ENCODE peak calls at places on chromosomes 12 and 14, in eight cellular contexts. U, X, S, D, F, M, P and H are unnamed samples.

GRCh38 chr14:93116676-93117200 is 1.0 kb upstream of the ITPK1 start:
- DNase-seq in F (no peak), D (no peak), S (no peak), X (no peak), P (no peak), U (no peak), M (no peak), H (no peak)

GRCh38 chr12:108505121-108505520 is 10.0 kb upstream of the FICD start:
- DNase-seq in P (no peak), X (no peak), F (no peak), U (no peak), S (no peak), M (no peak), D (no peak), H (no peak)

GRCh38 chr12:62767506-62767905 is 167.4 kb downstream of the PPM1H start:
- DNase-seq in F (no peak), P (peak; percentile 61), M (no peak), U (no peak), X (peak; percentile 59), S (no peak), D (no peak), H (no peak)

GRCh38 chr14:65287264-65288131 is 125.0 kb upstream of the FUT8 start:
- DNase-seq in D (no peak), S (peak; percentile 86), X (no peak), U (no peak), F (no peak), P (no peak), M (no peak), H (no peak)

GRCh38 chr12:119631930-119632678 is 35.8 kb upstream of the PRKAB1 start:
- DNase-seq in X (no peak), F (no peak), D (no peak), M (no peak), S (no peak), U (no peak), P (no peak), H (no peak)

GRCh38 chr14:76955575-76956252 is 72.8 kb downstream of the IRF2BPL start:
- DNase-seq in D (no peak), U (no peak), M (no peak), S (peak; percentile 83), F (no peak), X (peak; percentile 75), P (peak; percentile 33), H (no peak)

GRCh38 chr14:61376314-61376713 is 54.9 kb downstream of the PRKCH start:
- DNase-seq in X (no peak), F (no peak), D (no peak), S (no peak), U (no peak), M (no peak), P (no peak), H (no peak)

GRCh38 chr12:62781136-62781880 is 153.6 kb downstream of the PPM1H start:
- DNase-seq in M (no peak), S (no peak), D (no peak), F (no peak), P (no peak), X (no peak), U (no peak), H (no peak)

GRCh38 chr14:99213101-99213500 is 58.9 kb downstream of the BCL11B start:
- DNase-seq in F (no peak), D (no peak), M (no peak), S (peak; percentile 60), U (no peak), P (no peak), X (no peak), H (no peak)

GRCh38 chr12:96751626-96752025 is 155.4 kb upstream of the NEDD1 start:
- DNase-seq in M (no peak), U (no peak), S (no peak), X (no peak), F (no peak), P (no peak), D (no peak), H (no peak)

GRCh38 chr12:57576613-57577160 is 14.3 kb upstream of the PIP4K2C start:
- DNase-seq in F (no peak), X (peak; percentile 23), M (no peak), D (no peak), P (no peak), S (no peak), U (no peak), H (no peak)

GRCh38 chr12:90111646-90112565 is 403.3 kb upstream of the ATP2B1 start:
- DNase-seq in D (no peak), M (no peak), P (no peak), F (no peak), S (no peak), X (no peak), U (no peak), H (no peak)

GRCh38 chr12:85963322-85963721 is 89.2 kb downstream of the NTS start:
- DNase-seq in S (no peak), M (no peak), D (no peak), P (no peak), X (no peak), F (no peak), U (no peak), H (no peak)

GRCh38 chr14:20696776-20697175 is 8.2 kb downstream of the ANG start:
- DNase-seq in U (no peak), X (no peak), P (no peak), M (no peak), D (no peak), S (no peak), F (no peak), H (no peak)

GRCh38 chr12:67910360-67911292 is 78.6 kb upstream of the IFNG-AS1 start:
- DNase-seq in F (no peak), X (peak; percentile 76), D (peak; percentile 69), M (no peak), S (no peak), U (no peak), P (peak; percentile 66), H (no peak)

GRCh38 chr14:68306934-68307758 is 485.7 kb downstream of the ZFP36L1 start:
- DNase-seq in S (no peak), X (no peak), F (peak; percentile 76), P (no peak), U (no peak), M (no peak), D (no peak), H (no peak)

GRCh38 chr12:45794422-45794821 is 64.9 kb downstream of the ARID2 start:
- DNase-seq in S (no peak), P (no peak), U (no peak), X (no peak), F (no peak), M (no peak), D (no peak), H (no peak)

GRCh38 chr14:89399157-89399556 is 17.9 kb downstream of the FOXN3 start:
- DNase-seq in X (no peak), M (no peak), U (no peak), P (no peak), S (no peak), D (no peak), F (no peak), H (no peak)

GRCh38 chr12:30546121-30546520 is 149.5 kb downstream of the IPO8 start:
- DNase-seq in M (peak; percentile 39), S (no peak), X (peak; percentile 40), D (peak; percentile 9), P (no peak), U (no peak), F (peak; percentile 34), H (no peak)

DNA sequence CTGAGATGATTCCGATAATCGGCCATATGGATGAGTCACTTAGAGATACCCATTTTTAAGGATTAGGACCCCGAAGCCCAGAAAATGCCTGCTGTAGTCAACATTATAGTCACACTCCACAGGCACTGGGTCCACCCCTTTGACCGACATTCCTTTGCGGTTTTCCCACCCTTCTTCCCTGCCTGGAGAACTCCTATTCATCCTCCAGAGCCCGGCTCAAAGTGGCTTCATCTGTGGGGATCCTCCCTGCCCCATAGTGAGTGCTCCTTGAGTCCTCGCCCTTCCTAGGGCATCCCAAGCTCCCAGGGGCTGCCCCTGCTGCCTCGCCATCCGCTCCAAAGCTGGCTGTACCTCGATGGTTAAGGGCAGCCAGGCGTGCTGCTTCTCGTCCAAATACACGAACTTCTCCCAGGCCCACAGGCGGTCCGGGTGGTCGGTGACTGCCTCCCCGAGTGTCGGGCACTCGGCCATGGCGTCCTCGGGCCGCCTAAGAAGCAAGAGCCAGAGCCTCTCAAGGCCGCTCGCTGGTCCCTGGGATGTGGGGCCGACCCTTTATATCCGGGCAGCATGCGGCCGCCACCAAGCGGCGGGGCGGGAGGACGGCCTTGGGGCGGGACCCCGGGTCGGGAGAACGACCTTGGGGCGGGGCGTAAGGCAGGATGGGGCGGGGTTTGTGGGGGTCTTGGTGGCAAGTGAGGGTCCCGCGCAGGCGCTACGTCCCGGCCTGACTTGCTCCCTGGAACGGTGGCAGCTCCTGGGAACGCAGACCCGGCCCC is at the start of gene TCL1A:
- DNase-seq in F (no peak), P (no peak), U (no peak), D (no peak), X (no peak), M (peak; percentile 74), S (no peak), H (no peak)
- TF ChIP-seq CTCF in F (no peak), P (no peak), U (no peak), D (no peak), X (no peak), M (no peak), S (no peak), H (no peak)

DNA sequence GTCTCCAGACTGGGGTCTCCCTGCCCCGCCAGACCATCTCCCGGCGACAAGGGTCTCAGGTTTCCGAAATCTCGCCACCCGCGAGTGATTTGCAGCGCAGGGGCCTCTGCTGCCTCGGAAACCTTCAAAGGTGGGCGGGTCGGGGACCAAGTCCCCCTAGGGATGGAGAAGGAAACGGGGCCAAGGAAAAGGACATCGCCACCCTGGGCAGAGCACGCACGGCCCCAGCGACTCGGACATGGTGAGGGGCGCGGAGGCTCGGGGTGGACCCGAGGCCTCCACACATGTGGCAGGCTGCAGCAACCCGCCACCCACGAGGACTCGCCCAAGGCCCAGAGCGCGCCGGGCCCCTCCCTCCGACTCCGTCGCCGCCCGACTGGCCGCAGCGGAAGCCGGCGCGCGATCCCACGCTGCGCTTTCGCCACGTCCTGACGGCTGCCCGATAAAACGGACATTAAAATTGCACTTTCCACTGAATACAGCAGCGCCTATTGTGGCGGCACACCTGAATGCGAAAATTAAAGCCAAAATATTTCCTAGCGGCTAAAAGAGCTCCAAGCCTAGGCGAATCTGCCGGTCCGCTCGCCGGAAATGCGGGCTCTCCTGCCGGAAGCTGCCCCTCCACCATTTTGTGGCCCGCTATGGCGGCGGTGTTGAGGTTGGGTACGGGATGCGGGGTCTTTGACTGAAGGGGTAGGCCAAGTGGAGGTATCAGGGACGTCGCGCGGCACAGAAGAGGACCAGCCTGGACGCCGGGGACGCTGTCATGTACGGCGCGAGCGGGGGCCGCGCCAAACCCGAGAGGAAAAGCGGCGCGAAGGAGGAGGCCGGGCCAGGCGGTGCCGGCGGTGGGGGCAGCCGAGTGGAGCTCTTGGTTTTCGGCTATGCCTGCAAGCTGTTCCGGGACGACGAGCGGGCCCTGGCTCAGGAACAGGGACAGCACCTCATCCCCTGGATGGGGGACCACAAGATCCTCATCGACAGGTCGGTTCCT is at the start of gene SFSWAP:
- DNase-seq in D (no peak), P (peak; percentile 87), S (peak; percentile 79), M (peak; percentile 88), X (peak; percentile 67), U (peak; percentile 45), F (peak; percentile 73), H (peak; percentile 85)
- TF ChIP-seq CTCF in D (no peak), P (no peak), S (no peak), M (no peak), X (no peak), U (no peak), F (peak; percentile 24), H (peak; percentile 25)

GRCh38 chr12:54355104-54355815 is 9.0 kb downstream of the GPR84 start:
- DNase-seq in P (no peak), S (no peak), F (no peak), D (no peak), X (no peak), U (no peak), M (no peak), H (no peak)
- TF ChIP-seq CTCF in P (no peak), S (no peak), F (no peak), D (peak; percentile 13), X (no peak), U (no peak), M (no peak), H (peak; percentile 66)

GRCh38 chr12:76878899-76879709 is at the start of gene CSRP2:
- DNase-seq in D (no peak), S (peak; percentile 80), M (peak; percentile 97), U (peak; percentile 13), P (peak; percentile 90), F (peak; percentile 89), X (peak; percentile 91), H (peak; percentile 94)
- TF ChIP-seq CTCF in D (no peak), S (no peak), M (no peak), U (no peak), P (peak; percentile 36), F (no peak), X (no peak), H (peak; percentile 74)